ENCODE peak calls at places on chromosomes 2 and 18, in seven cellular contexts. A is MCF 10A, G is spleen, E is IMR-90, L is fibroblast of villous mesenchyme, Q is cardiac fibroblast, I is progenitor cell of endocrine pancreas. U is an unnamed sample.

GRCh38 chr2:133123393-133123792 is 444.9 kb downstream of the NCKAP5 start:
- DNase-seq in A (no peak), G (no peak), E (no peak), L (no peak), Q (no peak), I (no peak), U (no peak)

GRCh38 chr2:97761192-97761591 is 47.8 kb downstream of the ZAP70 start:
- DNase-seq in A (no peak), G (peak), E (no peak), L (no peak), Q (no peak), I (no peak), U (no peak)

GRCh38 chr2:58720033-58720769 is 479.1 kb upstream of the FANCL start:
- DNase-seq in A (no peak), G (no peak), E (no peak), L (no peak), Q (no peak), I (no peak), U (no peak)

GRCh38 chr18:33844232-33844631 is 266.2 kb downstream of the ASXL3 start:
- DNase-seq in A (no peak), G (no peak), E (no peak), L (no peak), Q (no peak), I (no peak), U (no peak)

GRCh38 chr2:133871810-133872209 is 303.5 kb upstream of the NCKAP5 start:
- DNase-seq in A (peak), G (no peak), E (peak), L (no peak), Q (no peak), I (no peak), U (no peak)

GRCh38 chr2:20198001-20198400 is 26.9 kb downstream of the SDC1 start:
- DNase-seq in A (peak), G (no peak), E (no peak), L (no peak), Q (no peak), I (no peak), U (no peak)

GRCh38 chr2:238102865-238103264 is 2.7 kb downstream of the ESPNL start:
- DNase-seq in A (no peak), G (no peak), E (no peak), L (no peak), Q (no peak), I (no peak), U (no peak)

GRCh38 chr2:20034821-20035220 is 16.6 kb downstream of the LAPTM4A start:
- DNase-seq in A (no peak), G (no peak), E (no peak), L (no peak), Q (no peak), I (no peak), U (no peak)

GRCh38 chr18:61855992-61856378 is 36.8 kb downstream of the RNF152 start:
- DNase-seq in A (no peak), G (no peak), E (no peak), L (no peak), Q (no peak), I (no peak), U (no peak)

GRCh38 chr2:112884869-112885502 is 26.0 kb upstream of the IL37 start:
- DNase-seq in A (peak), G (peak), E (no peak), L (peak), Q (peak), I (peak), U (no peak)

GRCh38 chr2:189683348-189683747 is 8.9 kb downstream of the ANKAR start:
- DNase-seq in A (peak), G (no peak), E (peak), L (no peak), Q (no peak), I (no peak), U (no peak)

GRCh38 chr2:118089015-118089800 is 937 bp downstream of the INSIG2 start:
- DNase-seq in A (peak), G (no peak), E (peak), L (peak), Q (peak), I (no peak), U (peak)
- TF ChIP-seq CTCF in A (no peak), G (peak), E (no peak), L (peak), Q (peak), I (peak), U (peak)

GRCh38 chr2:176106636-176107539 is at the start of gene HOXD11:
- DNase-seq in A (peak), G (no peak), E (no peak), L (peak), Q (no peak), I (no peak), U (peak)
- TF ChIP-seq CTCF in A (no peak), G (no peak), E (no peak), L (no peak), Q (no peak), I (no peak), U (no peak)

DNA sequence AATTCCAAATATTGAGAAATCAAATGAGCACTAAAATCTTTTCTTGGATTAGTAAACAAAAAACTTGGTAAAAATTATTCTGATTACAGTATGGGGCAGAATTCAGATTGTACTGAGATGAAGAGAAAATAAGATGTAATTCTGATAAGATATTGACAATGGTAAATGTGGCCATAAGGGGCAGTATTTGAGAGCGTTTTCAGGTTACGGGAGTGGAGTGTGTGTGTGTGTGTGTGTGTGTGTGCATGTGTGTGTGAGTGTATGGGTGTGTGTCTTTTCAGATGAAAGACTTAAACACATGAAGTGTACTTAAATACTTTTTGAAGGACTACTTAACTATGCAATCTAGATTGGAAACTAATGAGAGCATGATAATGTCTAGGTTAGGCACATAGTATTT is 217.8 kb upstream of the ITGA4 start:
- DNase-seq in A (no peak), G (no peak), E (no peak), L (no peak), Q (peak), I (no peak), U (no peak)
- TF ChIP-seq CTCF in A (no peak), G (no peak), E (peak), L (no peak), Q (no peak), I (no peak), U (no peak)

DNA sequence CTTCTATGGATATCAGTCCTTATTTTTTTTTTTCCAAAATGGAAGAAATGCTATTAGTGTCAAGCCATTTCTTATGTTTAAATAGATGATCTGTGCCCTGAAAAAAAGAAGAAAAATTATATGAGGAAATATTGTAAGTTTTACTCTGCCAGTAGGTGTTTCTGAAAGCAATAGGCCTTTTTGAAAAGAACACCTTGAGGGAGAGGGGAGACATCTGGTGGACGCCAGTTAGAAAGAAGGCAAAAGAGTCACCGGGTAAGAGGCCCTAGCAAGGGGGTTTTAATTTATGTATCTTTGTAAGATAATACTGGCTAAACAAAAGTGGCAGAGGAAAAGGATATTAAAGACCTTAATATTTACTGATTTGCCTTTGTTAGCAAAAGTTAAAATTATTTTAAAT is 56.1 kb downstream of the DYNAP start:
- DNase-seq in A (peak), G (no peak), E (peak), L (peak), Q (peak), I (no peak), U (no peak)
- TF ChIP-seq CTCF in A (peak), G (no peak), E (peak), L (peak), Q (peak), I (peak), U (peak)

DNA sequence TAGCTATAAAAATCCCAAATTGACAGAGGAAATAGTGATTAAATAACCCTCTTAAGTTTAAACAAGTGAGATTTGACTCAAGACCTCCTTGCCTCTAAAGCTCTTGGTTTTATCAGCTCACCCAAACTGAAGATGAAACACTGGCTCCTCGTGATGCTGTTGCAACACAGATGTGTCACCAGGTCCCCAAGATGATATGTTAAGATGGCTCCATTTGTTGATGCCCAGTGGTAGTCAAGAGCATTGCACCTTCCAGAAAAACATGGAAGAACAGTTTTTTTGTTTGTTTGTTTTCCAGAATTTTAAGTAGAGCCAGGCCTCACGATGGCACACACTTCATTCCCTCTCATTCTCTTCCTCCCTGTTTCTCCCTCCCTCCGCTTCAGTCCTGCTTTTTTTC is 399.8 kb downstream of the TXNL1 start:
- DNase-seq in A (no peak), G (no peak), E (no peak), L (no peak), Q (no peak), I (no peak), U (no peak)
- TF ChIP-seq CTCF in A (no peak), G (no peak), E (peak), L (no peak), Q (peak), I (no peak), U (peak)

DNA sequence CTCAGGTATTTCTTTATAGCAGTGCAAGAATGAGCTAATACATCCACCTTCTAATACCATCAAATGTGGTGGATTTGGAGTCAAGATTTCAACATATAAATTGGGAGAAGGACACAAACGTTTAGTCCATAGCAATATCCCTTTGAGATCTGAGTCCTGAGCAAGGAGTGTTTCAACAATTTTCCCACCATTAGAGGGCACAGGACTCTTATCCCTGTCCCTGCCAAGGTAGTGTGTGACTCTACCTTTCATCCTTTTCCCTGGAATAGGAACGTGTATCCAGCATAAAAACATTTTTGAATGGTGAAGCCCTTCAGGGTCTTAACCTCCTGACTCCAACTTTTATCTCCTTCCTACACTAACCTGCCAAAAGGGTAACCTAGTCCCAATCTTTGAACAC is 181.3 kb upstream of the SRD5A2 start:
- DNase-seq in A (no peak), G (no peak), E (no peak), L (no peak), Q (no peak), I (no peak), U (no peak)
- TF ChIP-seq CTCF in A (no peak), G (no peak), E (no peak), L (no peak), Q (no peak), I (no peak), U (no peak)

DNA sequence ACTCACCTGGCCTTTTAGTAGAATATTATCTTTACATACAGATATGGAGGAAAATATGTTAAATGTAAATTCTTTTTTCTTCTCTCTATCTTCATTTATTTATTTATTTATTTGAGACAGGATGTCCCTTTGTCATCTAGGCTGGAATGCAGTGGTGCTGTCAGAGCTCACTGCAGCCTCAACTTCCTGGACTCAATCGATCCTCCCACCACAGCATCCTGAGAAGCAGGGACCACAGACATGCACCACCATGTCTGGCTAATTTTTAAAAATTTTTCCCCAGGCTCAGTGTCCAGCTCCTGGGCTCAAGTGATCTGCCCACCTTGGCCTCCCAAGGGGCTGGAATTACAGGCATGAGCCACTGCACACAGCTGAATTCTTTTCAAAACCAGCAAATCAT is 20.3 kb downstream of the KYNU start:
- DNase-seq in A (no peak), G (no peak), E (no peak), L (no peak), Q (no peak), I (no peak), U (no peak)
- TF ChIP-seq CTCF in A (no peak), G (no peak), E (no peak), L (no peak), Q (no peak), I (no peak), U (no peak)

DNA sequence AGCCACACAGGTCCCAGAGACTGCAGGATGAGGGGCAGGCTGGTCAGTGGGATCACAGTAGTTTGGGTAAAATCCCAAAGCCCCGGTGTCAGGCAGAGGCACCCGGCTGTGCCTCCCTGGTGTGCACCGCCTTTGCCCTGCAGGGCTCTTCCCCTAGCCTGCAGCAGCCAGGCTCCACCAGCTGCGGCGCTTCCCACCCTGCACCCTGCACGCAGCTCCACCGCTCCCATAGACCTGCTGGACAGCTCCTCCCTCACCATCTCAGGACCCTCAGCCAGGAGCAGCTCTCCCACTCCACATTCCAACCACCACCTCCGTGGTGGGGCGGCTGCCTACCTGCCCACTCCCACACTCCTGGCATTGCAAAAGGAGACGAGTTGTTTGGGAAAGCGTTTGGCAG is 287.3 kb upstream of the HDAC4 start:
- DNase-seq in A (peak), G (peak), E (no peak), L (no peak), Q (no peak), I (no peak), U (no peak)
- TF ChIP-seq CTCF in A (no peak), G (no peak), E (no peak), L (peak), Q (no peak), I (peak), U (no peak)

GRCh38 chr2:168729455-168729854 is 73.0 kb upstream of the NOSTRIN start:
- DNase-seq in A (no peak), G (no peak), E (no peak), L (no peak), Q (no peak), I (no peak), U (no peak)
- TF ChIP-seq CTCF in A (no peak), G (no peak), E (no peak), L (no peak), Q (no peak), I (no peak), U (no peak)

GRCh38 chr2:165469417-165469816 is at the start of gene CSRNP3:
- DNase-seq in A (peak), G (no peak), E (peak), L (peak), Q (peak), I (peak), U (peak)
- TF ChIP-seq CTCF in A (no peak), G (no peak), E (no peak), L (no peak), Q (no peak), I (no peak), U (no peak)

U was measured in HFFc6.